ENCODE peak calls at places on chromosome 15, in six cellular contexts. One of them, this sample, is unnamed.
A peak's percentile ranks its signal among the peaks of the same experiment; 100 is the strongest.

GRCh38 chr15:82044373-82045178 is 1.2 kb downstream of the MEX3B start:
- DNase-seq in fibroblast of lung: peak; percentile 84
- DNase-seq in IMR-90: peak; percentile 81
- DNase-seq in pancreas: no peak
- DNase-seq in cardiac muscle cell: peak; percentile 47
- DNase-seq in OCI-LY7: no peak
- DNase-seq in this sample: peak; percentile 52

GRCh38 chr15:93164409-93164808 is 75.4 kb upstream of the RGMA start:
- DNase-seq in fibroblast of lung: no peak
- DNase-seq in IMR-90: no peak
- DNase-seq in pancreas: no peak
- DNase-seq in cardiac muscle cell: no peak
- DNase-seq in OCI-LY7: no peak
- DNase-seq in this sample: no peak

GRCh38 chr15:67501836-67502461 is 19.0 kb upstream of the C15orf61 start:
- DNase-seq in fibroblast of lung: peak; percentile 7
- DNase-seq in IMR-90: no peak
- DNase-seq in pancreas: no peak
- DNase-seq in cardiac muscle cell: no peak
- DNase-seq in OCI-LY7: no peak
- DNase-seq in this sample: no peak

GRCh38 chr15:60389261-60390077 is 8.3 kb downstream of the ANXA2 start:
- DNase-seq in fibroblast of lung: peak; percentile 13
- DNase-seq in IMR-90: no peak
- DNase-seq in pancreas: no peak
- DNase-seq in cardiac muscle cell: no peak
- DNase-seq in OCI-LY7: no peak
- DNase-seq in this sample: no peak

GRCh38 chr15:89112341-89112971 is 24.2 kb downstream of the ABHD2 start:
- DNase-seq in fibroblast of lung: peak; percentile 83
- DNase-seq in IMR-90: peak; percentile 49
- DNase-seq in pancreas: peak; percentile 69
- DNase-seq in cardiac muscle cell: no peak
- DNase-seq in OCI-LY7: no peak
- DNase-seq in this sample: no peak

GRCh38 chr15:85607842-85608241 is 186.9 kb downstream of the KLHL25 start:
- DNase-seq in fibroblast of lung: peak; percentile 90
- DNase-seq in IMR-90: peak; percentile 93
- DNase-seq in pancreas: no peak
- DNase-seq in cardiac muscle cell: no peak
- DNase-seq in OCI-LY7: no peak
- DNase-seq in this sample: no peak

GRCh38 chr15:101604124-101604874 is 47.9 kb downstream of the TM2D3 start:
- DNase-seq in fibroblast of lung: no peak
- DNase-seq in IMR-90: no peak
- DNase-seq in pancreas: no peak
- DNase-seq in cardiac muscle cell: no peak
- DNase-seq in OCI-LY7: no peak
- DNase-seq in this sample: no peak

GRCh38 chr15:38414351-38414750 is 39.6 kb upstream of the FAM98B start:
- DNase-seq in fibroblast of lung: peak; percentile 54
- DNase-seq in IMR-90: peak; percentile 75
- DNase-seq in pancreas: peak; percentile 24
- DNase-seq in cardiac muscle cell: peak; percentile 68
- DNase-seq in OCI-LY7: peak; percentile 27
- DNase-seq in this sample: no peak

GRCh38 chr15:57377478-57377847 is 1.2 kb downstream of the CGNL1 start:
- DNase-seq in fibroblast of lung: no peak
- DNase-seq in IMR-90: no peak
- DNase-seq in pancreas: no peak
- DNase-seq in cardiac muscle cell: no peak
- DNase-seq in OCI-LY7: no peak
- DNase-seq in this sample: no peak

GRCh38 chr15:39084683-39085530 is 496.0 kb upstream of the THBS1 start:
- DNase-seq in fibroblast of lung: peak; percentile 92
- DNase-seq in IMR-90: peak; percentile 92
- DNase-seq in pancreas: no peak
- DNase-seq in cardiac muscle cell: no peak
- DNase-seq in OCI-LY7: no peak
- DNase-seq in this sample: peak; percentile 42

GRCh38 chr15:41969851-41970431 is 2.4 kb downstream of the EHD4 start:
- DNase-seq in fibroblast of lung: peak; percentile 45
- DNase-seq in IMR-90: no peak
- DNase-seq in pancreas: no peak
- DNase-seq in cardiac muscle cell: no peak
- DNase-seq in OCI-LY7: peak; percentile 60
- DNase-seq in this sample: no peak

GRCh38 chr15:45743309-45744041 is 108.6 kb downstream of the SQOR start:
- DNase-seq in fibroblast of lung: no peak
- DNase-seq in IMR-90: no peak
- DNase-seq in pancreas: no peak
- DNase-seq in cardiac muscle cell: no peak
- DNase-seq in OCI-LY7: no peak
- DNase-seq in this sample: no peak

GRCh38 chr15:83930813-83931212 is 276.9 kb downstream of the ADAMTSL3 start:
- DNase-seq in fibroblast of lung: no peak
- DNase-seq in IMR-90: no peak
- DNase-seq in pancreas: peak; percentile 55
- DNase-seq in cardiac muscle cell: no peak
- DNase-seq in OCI-LY7: no peak
- DNase-seq in this sample: no peak

GRCh38 chr15:92391640-92392039 is 2.0 kb upstream of the ST8SIA2 start:
- DNase-seq in fibroblast of lung: peak; percentile 45
- DNase-seq in IMR-90: peak; percentile 1
- DNase-seq in pancreas: no peak
- DNase-seq in cardiac muscle cell: no peak
- DNase-seq in OCI-LY7: peak; percentile 18
- DNase-seq in this sample: no peak

GRCh38 chr15:69468241-69469121 is 15.9 kb downstream of the RPLP1 start:
- DNase-seq in fibroblast of lung: peak; percentile 92
- DNase-seq in IMR-90: peak; percentile 87
- DNase-seq in pancreas: no peak
- DNase-seq in cardiac muscle cell: no peak
- DNase-seq in OCI-LY7: no peak
- DNase-seq in this sample: peak; percentile 76

GRCh38 chr15:82646250-82647044 is 716 bp downstream of the CPEB1 start:
- DNase-seq in fibroblast of lung: no peak
- DNase-seq in IMR-90: no peak
- DNase-seq in pancreas: peak; percentile 43
- DNase-seq in cardiac muscle cell: peak; percentile 15
- DNase-seq in OCI-LY7: no peak
- DNase-seq in this sample: no peak

GRCh38 chr15:55588070-55588817 is at the start of gene PYGO1:
- DNase-seq in fibroblast of lung: peak; percentile 74
- DNase-seq in IMR-90: peak; percentile 62
- DNase-seq in pancreas: peak; percentile 60
- DNase-seq in cardiac muscle cell: peak; percentile 83
- DNase-seq in OCI-LY7: no peak
- DNase-seq in this sample: peak; percentile 88

GRCh38 chr15:36175181-36175750 is 404.2 kb upstream of the CDIN1 start:
- DNase-seq in fibroblast of lung: no peak
- DNase-seq in IMR-90: no peak
- DNase-seq in pancreas: no peak
- DNase-seq in cardiac muscle cell: no peak
- DNase-seq in OCI-LY7: no peak
- DNase-seq in this sample: no peak

GRCh38 chr15:57611938-57612337 is 20.2 kb downstream of the MYZAP start:
- DNase-seq in fibroblast of lung: no peak
- DNase-seq in IMR-90: no peak
- DNase-seq in pancreas: peak; percentile 82
- DNase-seq in cardiac muscle cell: peak; percentile 39
- DNase-seq in OCI-LY7: no peak
- DNase-seq in this sample: peak; percentile 59

GRCh38 chr15:45179221-45179985 is 8.4 kb downstream of the SHF start:
- DNase-seq in fibroblast of lung: no peak
- DNase-seq in IMR-90: no peak
- DNase-seq in pancreas: no peak
- DNase-seq in cardiac muscle cell: peak; percentile 47
- DNase-seq in OCI-LY7: peak; percentile 54
- DNase-seq in this sample: peak; percentile 76

GRCh38 chr15:77529394-77530159 is 103.1 kb downstream of the LINGO1 start:
- DNase-seq in fibroblast of lung: no peak
- DNase-seq in IMR-90: no peak
- DNase-seq in pancreas: no peak
- DNase-seq in cardiac muscle cell: no peak
- DNase-seq in OCI-LY7: no peak
- DNase-seq in this sample: no peak

GRCh38 chr15:49225572-49226281 is 55.7 kb downstream of the GALK2 start:
- DNase-seq in fibroblast of lung: peak; percentile 30
- DNase-seq in IMR-90: peak; percentile 60
- DNase-seq in pancreas: no peak
- DNase-seq in cardiac muscle cell: peak; percentile 79
- DNase-seq in OCI-LY7: no peak
- DNase-seq in this sample: no peak

GRCh38 chr15:44081223-44082013 is 113.7 kb downstream of the FRMD5 start:
- DNase-seq in fibroblast of lung: peak; percentile 89
- DNase-seq in IMR-90: peak; percentile 92
- DNase-seq in pancreas: no peak
- DNase-seq in cardiac muscle cell: no peak
- DNase-seq in OCI-LY7: no peak
- DNase-seq in this sample: no peak

GRCh38 chr15:69578792-69579587 is 126.4 kb downstream of the RPLP1 start:
- DNase-seq in fibroblast of lung: peak; percentile 52
- DNase-seq in IMR-90: no peak
- DNase-seq in pancreas: peak; percentile 95
- DNase-seq in cardiac muscle cell: no peak
- DNase-seq in OCI-LY7: no peak
- DNase-seq in this sample: peak; percentile 88

GRCh38 chr15:99720533-99720932 is 12.7 kb downstream of the LYSMD4 start:
- DNase-seq in fibroblast of lung: no peak
- DNase-seq in IMR-90: no peak
- DNase-seq in pancreas: no peak
- DNase-seq in cardiac muscle cell: no peak
- DNase-seq in OCI-LY7: no peak
- DNase-seq in this sample: no peak

GRCh38 chr15:77654975-77655374 is 22.3 kb upstream of the LINGO1 start:
- DNase-seq in fibroblast of lung: no peak
- DNase-seq in IMR-90: no peak
- DNase-seq in pancreas: no peak
- DNase-seq in cardiac muscle cell: peak; percentile 58
- DNase-seq in OCI-LY7: peak; percentile 10
- DNase-seq in this sample: no peak

GRCh38 chr15:32668942-32669341 is 27.4 kb downstream of the SCG5 start:
- DNase-seq in fibroblast of lung: no peak
- DNase-seq in IMR-90: no peak
- DNase-seq in pancreas: no peak
- DNase-seq in cardiac muscle cell: no peak
- DNase-seq in OCI-LY7: no peak
- DNase-seq in this sample: no peak

GRCh38 chr15:92178908-92179307 is 214.8 kb upstream of the ST8SIA2 start:
- DNase-seq in fibroblast of lung: no peak
- DNase-seq in IMR-90: no peak
- DNase-seq in pancreas: no peak
- DNase-seq in cardiac muscle cell: no peak
- DNase-seq in OCI-LY7: no peak
- DNase-seq in this sample: no peak

GRCh38 chr15:25230442-25230841 is 208.4 kb downstream of the UBE3A start:
- DNase-seq in fibroblast of lung: no peak
- DNase-seq in IMR-90: no peak
- DNase-seq in pancreas: no peak
- DNase-seq in cardiac muscle cell: no peak
- DNase-seq in OCI-LY7: no peak
- DNase-seq in this sample: no peak

GRCh38 chr15:30985081-30985531 is 6.3 kb downstream of the MTMR10 start:
- DNase-seq in fibroblast of lung: peak; percentile 43
- DNase-seq in IMR-90: peak; percentile 20
- DNase-seq in pancreas: no peak
- DNase-seq in cardiac muscle cell: no peak
- DNase-seq in OCI-LY7: peak; percentile 10
- DNase-seq in this sample: no peak
- H3K27ac ChIP-seq in fibroblast of lung: no peak overlapping the region
- H3K27ac ChIP-seq in IMR-90: no peak overlapping the region
- H3K27ac ChIP-seq in pancreas: no peak overlapping the region
- H3K27ac ChIP-seq in cardiac muscle cell: no peak overlapping the region
- H3K27ac ChIP-seq in OCI-LY7: no peak overlapping the region
- H3K27ac ChIP-seq in this sample: peak overlapping the region; percentile 24

DNA sequence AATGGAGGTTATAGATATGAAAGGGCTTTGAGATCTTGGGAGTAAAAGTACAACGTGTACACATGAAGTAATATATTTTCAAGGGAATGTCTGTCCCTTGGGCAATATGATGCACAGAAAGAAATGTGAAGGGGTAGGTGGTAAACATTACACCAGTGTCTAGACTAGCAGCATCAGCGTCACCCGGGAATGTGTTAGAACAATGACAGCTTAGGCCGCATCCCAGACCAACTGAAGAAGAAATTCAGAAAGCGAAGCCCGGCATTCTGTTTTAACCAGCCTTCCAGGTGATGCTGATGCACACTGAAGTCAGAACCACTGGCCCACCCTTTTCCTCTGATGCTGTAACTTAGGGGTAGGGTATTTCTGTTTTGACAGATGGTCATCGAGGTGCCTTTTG is 6.3 kb downstream of the INAFM2 start:
- DNase-seq in fibroblast of lung: no peak
- DNase-seq in IMR-90: no peak
- DNase-seq in pancreas: no peak
- DNase-seq in cardiac muscle cell: no peak
- DNase-seq in OCI-LY7: no peak
- DNase-seq in this sample: no peak
- H3K4me1 ChIP-seq in fibroblast of lung: peaks cover 12% of the 10 kb centered on the region
- H3K4me1 ChIP-seq in IMR-90: peaks cover 55% of the 10 kb centered on the region
- H3K4me1 ChIP-seq in pancreas: peaks cover 21% of the 10 kb centered on the region
- H3K4me1 ChIP-seq in cardiac muscle cell: peaks cover 83% of the 10 kb centered on the region
- H3K4me1 ChIP-seq in OCI-LY7: peaks cover 8% of the 10 kb centered on the region
- H3K4me1 ChIP-seq in this sample: peaks cover 28% of the 10 kb centered on the region

GRCh38 chr15:27866505-27867165 is 232.5 kb downstream of the OCA2 start:
- DNase-seq in fibroblast of lung: no peak
- DNase-seq in IMR-90: no peak
- DNase-seq in pancreas: no peak
- DNase-seq in cardiac muscle cell: peak; percentile 17
- DNase-seq in OCI-LY7: no peak
- DNase-seq in this sample: no peak
- H3K9me3 ChIP-seq in fibroblast of lung: no peaks in the 10 kb centered on the region
- H3K9me3 ChIP-seq in IMR-90: peaks cover 36% of the 10 kb centered on the region
- H3K9me3 ChIP-seq in pancreas: no peaks in the 10 kb centered on the region
- H3K9me3 ChIP-seq in cardiac muscle cell: no peaks in the 10 kb centered on the region
- H3K9me3 ChIP-seq in OCI-LY7: no peaks in the 10 kb centered on the region
- H3K9me3 ChIP-seq in this sample: no peaks in the 10 kb centered on the region

DNA sequence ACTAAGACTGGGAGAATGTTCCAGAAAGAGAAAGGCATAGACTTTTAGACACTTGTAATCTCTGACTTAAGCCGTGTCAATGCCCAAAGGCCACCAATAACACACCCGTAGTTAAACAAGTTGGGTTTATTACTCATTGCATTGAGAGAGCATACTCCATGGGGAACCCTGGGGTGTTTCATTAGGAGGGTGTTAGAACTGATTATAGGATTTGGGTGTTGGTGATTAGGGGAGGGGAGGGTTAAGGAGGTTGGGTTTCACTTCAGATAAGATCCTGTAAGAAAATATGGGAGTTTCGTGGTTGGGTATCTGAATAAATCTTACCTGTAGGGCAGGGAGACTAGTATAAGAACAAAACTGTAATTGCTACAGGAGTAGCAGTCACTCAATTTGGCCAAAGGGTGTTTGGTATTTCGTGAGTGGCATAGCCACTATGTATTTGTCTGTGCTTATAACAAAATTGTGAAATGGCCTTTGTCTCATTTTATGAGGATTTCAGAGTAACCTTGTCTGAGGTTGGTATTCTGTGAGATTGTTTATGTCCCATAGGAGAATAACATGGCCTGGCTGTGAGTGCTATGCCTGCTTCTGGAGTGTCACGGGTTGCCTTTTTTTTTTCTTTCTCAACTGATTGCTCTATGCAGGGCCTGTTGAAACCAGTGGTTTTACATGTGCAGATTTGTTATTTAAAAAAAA is 2.9 kb downstream of the HACD3 start:
- DNase-seq in fibroblast of lung: no peak
- DNase-seq in IMR-90: peak; percentile 18
- DNase-seq in pancreas: no peak
- DNase-seq in cardiac muscle cell: no peak
- DNase-seq in OCI-LY7: no peak
- DNase-seq in this sample: no peak
- H3K27ac ChIP-seq in fibroblast of lung: no peak overlapping the region
- H3K27ac ChIP-seq in IMR-90: no peak overlapping the region
- H3K27ac ChIP-seq in pancreas: no peak overlapping the region
- H3K27ac ChIP-seq in cardiac muscle cell: peak overlapping the region; percentile 42
- H3K27ac ChIP-seq in OCI-LY7: no peak overlapping the region
- H3K27ac ChIP-seq in this sample: no peak overlapping the region

This sample was measured in left lung.